ENCODE peak calls at places on chromosomes 13 and 19, in ten cellular contexts. X, L, U, D, P, Y, W, A, R and K are unnamed samples. For H3K36me3, the result is how much of the 10 kb centered on the place peaks cover.

GRCh38 chr19:1864480-1865171 is 1.2 kb upstream of the KLF16 start:
- DNase-seq in X (peak), L (peak), U (peak), D (peak), P (peak), Y (peak), W (peak), A (peak), R (peak), K (peak)

GRCh38 chr13:68784275-68784674 is 1323.4 kb upstream of the ATXN8OS start:
- DNase-seq in X (no peak), L (no peak), U (no peak), D (no peak), P (no peak), Y (no peak), W (no peak), A (no peak), R (no peak), K (no peak)

GRCh38 chr13:21365574-21365973 is 93.5 kb downstream of the ZDHHC20 start:
- DNase-seq in X (no peak), L (no peak), U (no peak), D (no peak), P (no peak), Y (no peak), W (no peak), A (no peak), R (no peak), K (no peak)

GRCh38 chr19:3367572-3368440 is 1.4 kb downstream of the NFIC start:
- DNase-seq in X (peak), L (peak), U (no peak), D (no peak), P (no peak), Y (no peak), W (peak), A (no peak), R (no peak), K (no peak)

GRCh38 chr19:18789883-18790565 is 1.1 kb downstream of the COMP start:
- DNase-seq in X (no peak), L (no peak), U (no peak), D (peak), P (no peak), Y (peak), W (no peak), A (peak), R (no peak), K (peak)

GRCh38 chr13:113211774-113212173 is 2.4 kb downstream of the CUL4A start:
- DNase-seq in X (no peak), L (no peak), U (peak), D (peak), P (no peak), Y (no peak), W (no peak), A (no peak), R (no peak), K (peak)

GRCh38 chr13:38530492-38530891 is 156.4 kb upstream of the FREM2 start:
- DNase-seq in X (no peak), L (no peak), U (no peak), D (no peak), P (no peak), Y (peak), W (no peak), A (peak), R (no peak), K (no peak)

GRCh38 chr19:29836409-29836825 is 24.6 kb downstream of the CCNE1 start:
- DNase-seq in X (peak), L (no peak), U (no peak), D (peak), P (no peak), Y (no peak), W (no peak), A (no peak), R (no peak), K (no peak)

GRCh38 chr13:44577236-44578063 is 1.3 kb upstream of the TSC22D1 start:
- DNase-seq in X (peak), L (peak), U (peak), D (peak), P (peak), Y (peak), W (peak), A (peak), R (peak), K (peak)

GRCh38 chr19:4094761-4095487 is 28.2 kb upstream of the ZBTB7A start:
- DNase-seq in X (no peak), L (peak), U (no peak), D (no peak), P (peak), Y (no peak), W (no peak), A (no peak), R (no peak), K (no peak)

GRCh38 chr19:10219678-10220077 is 11.5 kb downstream of the S1PR2 start:
- DNase-seq in X (no peak), L (no peak), U (peak), D (peak), P (no peak), Y (peak), W (no peak), A (peak), R (peak), K (peak)

GRCh38 chr13:84126671-84127171 is 244.4 kb upstream of the SLITRK1 start:
- DNase-seq in X (no peak), L (no peak), U (no peak), D (no peak), P (no peak), Y (no peak), W (no peak), A (no peak), R (no peak), K (no peak)

GRCh38 chr13:51635137-51635878 is 51.0 kb downstream of the WDFY2 start:
- DNase-seq in X (no peak), L (no peak), U (no peak), D (peak), P (no peak), Y (no peak), W (no peak), A (no peak), R (no peak), K (no peak)

GRCh38 chr13:51628059-51628852 is 44.0 kb downstream of the WDFY2 start:
- DNase-seq in X (no peak), L (no peak), U (no peak), D (no peak), P (no peak), Y (no peak), W (no peak), A (no peak), R (no peak), K (no peak)

GRCh38 chr13:51629711-51630575 is 45.7 kb downstream of the WDFY2 start:
- DNase-seq in X (no peak), L (no peak), U (no peak), D (no peak), P (no peak), Y (no peak), W (no peak), A (peak), R (no peak), K (no peak)

GRCh38 chr13:51636349-51636890 is 52.2 kb downstream of the WDFY2 start:
- DNase-seq in X (no peak), L (no peak), U (peak), D (no peak), P (peak), Y (no peak), W (no peak), A (no peak), R (no peak), K (no peak)

DNA sequence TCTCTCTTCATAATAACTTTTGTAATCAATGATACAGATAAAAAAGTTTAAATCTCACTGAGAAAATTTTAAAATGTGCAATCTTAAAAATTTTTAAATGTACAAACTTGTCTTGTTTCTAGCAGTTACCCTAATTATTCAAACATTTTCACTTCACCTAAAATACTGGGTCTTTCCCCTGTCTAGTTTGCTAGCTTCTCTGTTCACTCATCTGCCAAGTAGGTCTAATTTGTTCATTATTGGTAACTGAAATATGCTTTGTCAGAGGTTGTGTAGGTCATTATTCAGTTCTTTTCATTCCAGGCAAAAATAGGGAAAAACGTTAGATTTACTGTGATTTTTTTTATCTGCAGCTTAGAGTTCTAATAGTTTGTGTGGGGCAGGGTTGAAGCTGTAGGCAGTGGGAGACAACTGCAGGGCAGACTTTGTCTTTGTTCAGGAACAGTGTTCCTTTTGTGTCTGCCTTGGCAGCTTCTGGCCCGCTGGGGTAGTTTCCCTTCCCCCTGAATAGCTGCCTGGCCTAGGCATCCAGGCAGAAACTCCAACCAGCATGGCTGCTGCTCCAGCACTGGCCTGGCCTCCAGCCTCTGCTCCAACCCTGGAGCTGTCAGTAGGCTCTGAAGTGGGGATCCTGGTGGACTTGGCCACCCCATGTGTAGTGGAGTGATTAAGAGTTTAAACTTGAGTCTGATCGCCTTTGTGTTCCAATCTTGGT is 48.5 kb downstream of the WDFY2 start:
- DNase-seq in X (no peak), L (no peak), U (peak), D (no peak), P (peak), Y (no peak), W (no peak), A (no peak), R (no peak), K (no peak)
- H3K36me3 ChIP-seq in X (under half), L (under half), U (under half), D (under half), P (under half), Y (under half), W (under half), A (under half), R (under half), K (under half)

GRCh38 chr13:86161257-86161656 is 362.0 kb upstream of the SLITRK6 start:
- DNase-seq in X (no peak), L (no peak), U (no peak), D (no peak), P (no peak), Y (no peak), W (no peak), A (no peak), R (no peak), K (no peak)
- H3K4me3 ChIP-seq in X (no peak), L (no peak), U (no peak), D (no peak), P (no peak), Y (no peak), W (no peak), A (no peak), R (no peak), K (no peak)

GRCh38 chr13:23806874-23807522 is 82.2 kb downstream of the MIPEP start:
- DNase-seq in X (no peak), L (no peak), U (no peak), D (no peak), P (no peak), Y (no peak), W (no peak), A (peak), R (no peak), K (no peak)

GRCh38 chr13:23801141-23801540 is 88.1 kb downstream of the MIPEP start:
- DNase-seq in X (no peak), L (no peak), U (no peak), D (no peak), P (no peak), Y (no peak), W (no peak), A (no peak), R (peak), K (no peak)

GRCh38 chr13:23799945-23800344 is 89.3 kb downstream of the MIPEP start:
- DNase-seq in X (no peak), L (no peak), U (no peak), D (peak), P (no peak), Y (peak), W (no peak), A (peak), R (no peak), K (no peak)

GRCh38 chr13:23805015-23805583 is 84.1 kb downstream of the MIPEP start:
- DNase-seq in X (no peak), L (no peak), U (no peak), D (no peak), P (no peak), Y (no peak), W (no peak), A (no peak), R (no peak), K (no peak)

GRCh38 chr13:23804166-23804565 is 85.0 kb downstream of the MIPEP start:
- DNase-seq in X (no peak), L (no peak), U (no peak), D (no peak), P (no peak), Y (no peak), W (no peak), A (no peak), R (no peak), K (no peak)
- H3K36me3 ChIP-seq in X (under half), L (under half), U (under half), D (under half), P (under half), Y (under half), W (under half), A (under half), R (under half), K (under half)

GRCh38 chr13:48151766-48152165 is 56.9 kb upstream of the MED4 start:
- DNase-seq in X (no peak), L (no peak), U (no peak), D (no peak), P (no peak), Y (no peak), W (no peak), A (no peak), R (peak), K (no peak)
- H3K4me3 ChIP-seq in X (no peak), L (no peak), U (no peak), D (peak), P (no peak), Y (no peak), W (no peak), A (no peak), R (no peak), K (no peak)

GRCh38 chr19:5122671-5123409 is 153.9 kb downstream of the KDM4B start:
- DNase-seq in X (no peak), L (no peak), U (no peak), D (no peak), P (no peak), Y (no peak), W (no peak), A (no peak), R (no peak), K (no peak)
- H3K36me3 ChIP-seq in X (under half), L (under half), U (under half), D (under half), P (under half), Y (under half), W (under half), A (under half), R (under half), K (under half)

GRCh38 chr19:33460221-33460908 is 61.2 kb downstream of the PEPD start:
- DNase-seq in X (no peak), L (no peak), U (no peak), D (no peak), P (no peak), Y (no peak), W (no peak), A (no peak), R (no peak), K (no peak)

GRCh38 chr19:33463194-33463593 is 58.4 kb downstream of the PEPD start:
- DNase-seq in X (no peak), L (no peak), U (no peak), D (no peak), P (no peak), Y (no peak), W (no peak), A (no peak), R (no peak), K (no peak)

GRCh38 chr19:33461256-33462111 is 60.1 kb downstream of the PEPD start:
- DNase-seq in X (no peak), L (no peak), U (no peak), D (no peak), P (no peak), Y (no peak), W (no peak), A (no peak), R (no peak), K (no peak)

GRCh38 chr19:33464010-33464732 is 57.4 kb downstream of the PEPD start:
- DNase-seq in X (no peak), L (no peak), U (no peak), D (no peak), P (no peak), Y (no peak), W (no peak), A (no peak), R (no peak), K (no peak)

DNA sequence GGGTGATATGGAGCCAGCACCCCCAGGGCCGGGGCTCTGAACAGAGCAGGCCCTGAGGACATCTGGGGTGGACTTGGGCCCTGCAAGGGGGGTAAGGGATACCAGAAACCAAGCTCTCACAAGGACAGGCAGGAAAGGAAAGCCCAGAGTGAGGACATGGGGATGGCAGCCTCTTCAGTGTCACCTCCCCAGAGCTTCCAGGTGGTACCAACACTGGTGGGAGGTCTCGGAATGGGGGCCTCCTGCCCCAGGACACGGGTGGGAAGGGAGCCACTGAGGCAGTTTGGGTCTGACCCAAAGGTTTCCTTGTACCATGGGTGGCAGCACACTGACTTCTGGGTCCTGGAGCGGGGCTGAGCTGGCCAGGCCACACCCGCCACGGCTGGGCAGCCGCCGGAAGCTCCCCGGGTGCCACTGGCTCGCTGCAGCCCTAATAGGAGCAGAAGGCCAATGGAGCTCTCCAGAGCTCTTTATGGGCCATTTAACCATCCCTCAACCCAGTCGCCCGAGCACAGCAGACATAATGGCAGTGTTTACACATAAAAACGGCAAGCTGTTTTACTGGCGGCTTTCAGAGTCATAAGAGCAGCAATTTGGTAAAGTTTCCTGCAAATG is 59.4 kb downstream of the PEPD start:
- DNase-seq in X (no peak), L (no peak), U (no peak), D (no peak), P (no peak), Y (no peak), W (no peak), A (no peak), R (no peak), K (no peak)
- H3K4me3 ChIP-seq in X (no peak), L (no peak), U (no peak), D (no peak), P (no peak), Y (no peak), W (no peak), A (no peak), R (no peak), K (no peak)

GRCh38 chr13:48072304-48072703 is 22.6 kb downstream of the MED4 start:
- DNase-seq in X (no peak), L (no peak), U (no peak), D (no peak), P (no peak), Y (no peak), W (no peak), A (no peak), R (no peak), K (no peak)
- H3K36me3 ChIP-seq in X (under half), L (under half), U (half or more), D (half or more), P (under half), Y (under half), W (under half), A (half or more), R (under half), K (half or more)

DNA sequence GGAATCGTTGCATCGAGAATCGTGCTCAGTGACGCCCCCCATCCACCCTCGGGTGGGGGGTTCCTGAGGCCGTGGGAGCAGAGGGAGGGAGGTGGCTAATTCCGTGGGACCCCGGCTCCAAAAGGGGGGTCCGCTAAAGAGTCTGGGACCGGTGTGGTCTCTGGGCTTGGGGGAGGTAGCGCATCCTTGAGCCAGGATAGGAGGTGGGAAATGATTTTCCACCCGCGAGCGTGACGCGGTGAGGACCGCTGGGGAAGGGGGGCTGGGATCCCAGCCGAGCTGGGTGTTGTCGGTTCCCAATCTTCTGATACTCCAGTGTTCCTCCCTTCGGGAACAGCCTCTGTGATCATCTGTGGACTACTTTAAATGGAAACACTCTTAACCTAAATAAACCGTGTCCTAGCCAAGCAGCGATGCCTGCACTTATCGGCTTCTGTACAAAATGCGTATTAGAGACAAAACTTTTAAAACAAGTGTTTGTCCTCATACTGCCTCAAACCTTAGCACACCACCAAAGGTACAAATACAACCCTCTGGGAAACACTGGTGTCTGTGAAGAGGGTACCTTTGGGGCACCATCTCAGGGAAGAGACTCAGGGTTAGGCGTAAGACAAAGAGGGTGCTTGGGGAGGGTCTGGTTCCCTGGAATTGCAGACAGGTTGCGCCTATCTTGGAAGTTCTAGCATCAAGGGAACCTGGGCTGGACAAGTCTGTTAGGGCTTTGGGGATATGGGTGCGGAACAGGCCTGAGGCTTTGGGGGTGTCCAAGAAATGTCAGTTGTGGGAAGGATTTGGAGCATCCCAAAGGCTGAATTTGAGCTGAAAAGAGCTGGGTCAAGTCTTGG is 16.0 kb downstream of the KCNC3 start:
- DNase-seq in X (no peak), L (peak), U (no peak), D (no peak), P (no peak), Y (no peak), W (no peak), A (no peak), R (no peak), K (no peak)
- H3K4me3 ChIP-seq in X (no peak), L (no peak), U (peak), D (no peak), P (no peak), Y (peak), W (no peak), A (no peak), R (no peak), K (no peak)

GRCh38 chr13:110170020-110170790 is 136.8 kb downstream of the COL4A1 start:
- DNase-seq in X (no peak), L (no peak), U (no peak), D (no peak), P (no peak), Y (no peak), W (no peak), A (no peak), R (no peak), K (no peak)
- H3K36me3 ChIP-seq in X (under half), L (under half), U (under half), D (under half), P (under half), Y (under half), W (under half), A (half or more), R (half or more), K (under half)

DNA sequence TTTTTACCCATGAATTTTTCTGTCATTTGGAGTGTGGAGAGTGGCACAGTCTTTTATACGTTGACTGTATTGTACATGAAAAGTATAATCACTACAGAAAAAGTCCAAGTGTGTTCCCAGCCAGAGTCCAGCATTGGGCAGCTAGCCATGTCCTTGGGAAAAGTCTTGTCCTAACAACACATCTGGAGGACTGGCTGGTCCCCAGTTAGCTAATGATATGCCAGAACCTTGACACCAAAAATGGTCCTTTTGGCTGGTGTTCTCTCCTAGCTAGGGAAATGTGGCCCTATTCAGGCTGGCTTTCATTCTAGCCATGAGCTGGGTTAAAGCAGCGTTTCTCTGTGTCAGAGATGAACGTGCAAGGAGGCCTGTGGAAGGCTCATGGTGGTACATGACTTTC is 98.9 kb downstream of the ESD start:
- DNase-seq in X (peak), L (no peak), U (no peak), D (no peak), P (no peak), Y (no peak), W (peak), A (no peak), R (no peak), K (no peak)
- H3K4me3 ChIP-seq in X (no peak), L (no peak), U (no peak), D (no peak), P (no peak), Y (no peak), W (no peak), A (no peak), R (no peak), K (no peak)